ENCODE peak calls at places on chromosome 1, in five cellular contexts. J is NCI-H2081, Q is omental fat pad, O is spleen, D is stromal cell of bone marrow. F is an unnamed sample.

GRCh38 chr1:74522143-74522542 is 9.7 kb upstream of the LRRC53 start:
- DNase-seq in J (no peak), Q (no peak), O (no peak), D (no peak), F (peak; percentile 40)

GRCh38 chr1:55503663-55504305 is 288.6 kb upstream of the USP24 start:
- DNase-seq in J (no peak), Q (no peak), O (no peak), D (no peak), F (no peak)

GRCh38 chr1:173523329-173523728 is 46.2 kb downstream of the PRDX6 start:
- DNase-seq in J (no peak), Q (no peak), O (no peak), D (no peak), F (no peak)

GRCh38 chr1:179012033-179012432 is 13.7 kb upstream of the FAM20B start:
- DNase-seq in J (no peak), Q (no peak), O (no peak), D (no peak), F (no peak)

GRCh38 chr1:9687876-9688582 is 36.5 kb downstream of the PIK3CD start:
- DNase-seq in J (no peak), Q (no peak), O (peak; percentile 79), D (no peak), F (no peak)

GRCh38 chr1:81803423-81804103 is 2.8 kb downstream of the ADGRL2 start:
- DNase-seq in J (no peak), Q (no peak), O (no peak), D (no peak), F (no peak)

GRCh38 chr1:150192012-150192411 is 42.3 kb downstream of the PLEKHO1 start:
- DNase-seq in J (no peak), Q (no peak), O (no peak), D (peak; percentile 7), F (no peak)

GRCh38 chr1:44240802-44241671 is 27.8 kb downstream of the DMAP1 start:
- DNase-seq in J (no peak), Q (no peak), O (peak; percentile 27), D (no peak), F (peak; percentile 78)

GRCh38 chr1:174200746-174201145 is 41.4 kb downstream of the RABGAP1L start:
- DNase-seq in J (no peak), Q (no peak), O (no peak), D (no peak), F (no peak)

GRCh38 chr1:117527566-117528102 is 78.2 kb upstream of the TENT5C start:
- DNase-seq in J (no peak), Q (no peak), O (no peak), D (peak; percentile 31), F (no peak)

GRCh38 chr1:100494393-100495084 is 43.4 kb upstream of the GPR88 start:
- DNase-seq in J (no peak), Q (no peak), O (no peak), D (no peak), F (no peak)

F was measured in NCI-H526.